ENCODE peak calls at places on chromosome 21, in four cellular contexts. Q, Y, D and J are unnamed samples.
A peak's percentile ranks its signal among the peaks of the same experiment; 100 is the strongest.

GRCh38 chr21:29190920-29191319 is 60.5 kb downstream of the MAP3K7CL start:
- DNase-seq in Y (no peak), Q (no peak), D (peak; percentile 31), J (no peak)

GRCh38 chr21:46033410-46034404 is 52.1 kb downstream of the COL6A1 start:
- DNase-seq in Q (no peak), Y (no peak), D (no peak), J (no peak)

GRCh38 chr21:27314096-27314495 is 347.2 kb upstream of the ADAMTS5 start:
- DNase-seq in Q (no peak), Y (no peak), D (no peak), J (no peak)

GRCh38 chr21:35281946-35282345 is 232.8 kb upstream of the RUNX1 start:
- DNase-seq in D (no peak), Y (no peak), Q (no peak), J (no peak)

GRCh38 chr21:46401186-46401910 is 57.3 kb upstream of the DIP2A start:
- DNase-seq in Y (no peak), Q (no peak), D (peak; percentile 3), J (no peak)

GRCh38 chr21:46617267-46618051 is 12.6 kb upstream of the S100B start:
- DNase-seq in Q (no peak), D (no peak), Y (no peak), J (no peak)

GRCh38 chr21:35136586-35137254 is 87.6 kb upstream of the RUNX1 start:
- DNase-seq in Q (no peak), Y (no peak), D (no peak), J (no peak)

GRCh38 chr21:17688912-17689874 is 76.5 kb upstream of the BTG3 start:
- DNase-seq in D (peak; percentile 10), Y (peak; percentile 49), Q (peak; percentile 32), J (peak; percentile 31)

GRCh38 chr21:45942755-45943629 is 38.6 kb upstream of the COL6A1 start:
- DNase-seq in Y (no peak), Q (no peak), D (no peak), J (no peak)

GRCh38 chr21:46350571-46350970 is 26.6 kb downstream of the PCNT start:
- DNase-seq in Q (no peak), D (no peak), Y (no peak), J (no peak)

GRCh38 chr21:37006521-37007291 is at the start of gene RIPPLY3:
- DNase-seq in D (no peak), Y (no peak), Q (no peak), J (no peak)

GRCh38 chr21:44926364-44927101 is 5.8 kb upstream of the ITGB2 start:
- DNase-seq in Y (no peak), D (no peak), Q (no peak), J (no peak)

GRCh38 chr21:35075546-35075945 is 26.4 kb upstream of the RUNX1 start:
- DNase-seq in Q (no peak), Y (no peak), D (peak; percentile 39), J (no peak)

GRCh38 chr21:14706712-14707111 is 160.6 kb upstream of the SAMSN1 start:
- DNase-seq in D (no peak), Y (no peak), Q (no peak), J (no peak)

GRCh38 chr21:45200031-45200430 is 87.7 kb downstream of the POFUT2 start:
- DNase-seq in Y (no peak), Q (no peak), D (no peak), J (no peak)

GRCh38 chr21:46504681-46505080 is 46.0 kb downstream of the DIP2A start:
- DNase-seq in D (no peak), Y (no peak), Q (no peak), J (no peak)

DNA sequence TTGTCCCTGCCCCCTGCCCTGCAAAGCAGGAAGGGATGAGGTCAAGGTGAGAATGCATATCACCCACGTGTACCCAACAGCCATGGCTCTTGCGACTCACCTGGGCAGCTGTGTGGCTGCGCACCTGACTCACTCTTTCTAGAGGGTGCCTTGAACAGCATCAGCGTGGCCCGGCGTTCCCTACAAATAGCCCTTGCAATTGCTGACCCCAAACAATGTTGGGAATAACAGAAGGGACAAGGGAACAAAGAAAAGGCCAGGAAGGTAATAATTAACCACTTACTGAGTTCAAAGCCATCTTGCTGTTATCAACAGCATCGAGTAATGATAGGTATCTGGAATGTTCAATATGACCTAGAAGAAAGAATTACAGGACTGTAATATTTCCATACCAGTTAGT is 10.1 kb downstream of the TMPRSS2 start:
- DNase-seq in Y (no peak), D (no peak), Q (no peak), J (no peak)
- TF ChIP-seq CTCF in Y (no peak), D (no peak), Q (no peak), J (no peak)

GRCh38 chr21:38255718-38256117 is 1.1 kb upstream of the KCNJ15 start:
- DNase-seq in Y (no peak), D (no peak), Q (no peak), J (no peak)

GRCh38 chr21:38250991-38251418 is 5.8 kb upstream of the KCNJ15 start:
- DNase-seq in Q (no peak), Y (no peak), D (no peak), J (no peak)

GRCh38 chr21:38256599-38257302 is at the start of gene KCNJ15:
- DNase-seq in Y (no peak), Q (no peak), D (no peak), J (no peak)

GRCh38 chr21:38258803-38259485 is 2.2 kb downstream of the KCNJ15 start:
- DNase-seq in Y (no peak), D (no peak), Q (no peak), J (no peak)

GRCh38 chr21:38254970-38255369 is 1.8 kb upstream of the KCNJ15 start:
- DNase-seq in Q (no peak), D (no peak), Y (no peak), J (no peak)
- TF ChIP-seq CTCF in Q (no peak), D (no peak), Y (no peak), J (no peak)

GRCh38 chr21:18840239-18840638 is 436.7 kb upstream of the TMPRSS15 start:
- DNase-seq in Q (no peak), Y (no peak), D (no peak), J (no peak)
- TF ChIP-seq CTCF in Q (no peak), Y (no peak), D (no peak), J (no peak)

GRCh38 chr21:41169258-41169576 is 1.3 kb downstream of the BACE2 start:
- DNase-seq in Y (no peak), Q (no peak), D (no peak), J (no peak)

GRCh38 chr21:41168391-41169257 is 664 bp downstream of the BACE2 start:
- DNase-seq in D (peak; percentile 60), Q (peak; percentile 64), Y (no peak), J (peak; percentile 20)

GRCh38 chr21:41169701-41170100 is 1.7 kb downstream of the BACE2 start:
- DNase-seq in Y (no peak), Q (no peak), D (no peak), J (no peak)

GRCh38 chr21:41171210-41171609 is 3.2 kb downstream of the BACE2 start:
- DNase-seq in Y (no peak), Q (no peak), D (peak; percentile 35), J (no peak)

GRCh38 chr21:41170442-41170841 is 2.5 kb downstream of the BACE2 start:
- DNase-seq in Y (no peak), D (peak; percentile 23), Q (no peak), J (no peak)
- TF ChIP-seq CTCF in Y (no peak), D (peak; percentile 52), Q (no peak), J (peak; percentile 29)

GRCh38 chr21:43757601-43758000 is 18.5 kb downstream of the CSTB start:
- DNase-seq in D (no peak), Y (no peak), Q (no peak), J (no peak)

GRCh38 chr21:43758811-43759210 is 17.3 kb downstream of the CSTB start:
- DNase-seq in Y (no peak), D (no peak), Q (no peak), J (no peak)

GRCh38 chr21:43759651-43760050 is 16.5 kb downstream of the CSTB start:
- DNase-seq in Q (no peak), Y (no peak), D (no peak), J (no peak)

GRCh38 chr21:43755820-43756594 is 20.1 kb downstream of the CSTB start:
- DNase-seq in Y (no peak), Q (no peak), D (no peak), J (no peak)

GRCh38 chr21:43758132-43758619 is 17.9 kb downstream of the CSTB start:
- DNase-seq in Q (peak; percentile 68), D (peak; percentile 55), Y (no peak), J (no peak)
- TF ChIP-seq CTCF in Q (peak; percentile 19), D (no peak), Y (no peak), J (no peak)

GRCh38 chr21:21001591-21002100 is 3.4 kb downstream of the NCAM2 start:
- DNase-seq in Q (no peak), D (no peak), Y (no peak), J (no peak)

GRCh38 chr21:21000576-21001175 is 2.5 kb downstream of the NCAM2 start:
- DNase-seq in Q (no peak), Y (no peak), D (no peak), J (no peak)

GRCh38 chr21:21002137-21002536 is 3.9 kb downstream of the NCAM2 start:
- DNase-seq in Y (no peak), D (no peak), Q (no peak), J (no peak)

GRCh38 chr21:21007606-21008005 is 9.4 kb downstream of the NCAM2 start:
- DNase-seq in Q (no peak), D (no peak), Y (no peak), J (no peak)

GRCh38 chr21:21003701-21004100 is 5.5 kb downstream of the NCAM2 start:
- DNase-seq in D (no peak), Y (no peak), Q (no peak), J (no peak)
- TF ChIP-seq CTCF in D (peak; percentile 12), Y (no peak), Q (no peak), J (no peak)